ENCODE peak calls at places on chromosome 19, in ten cellular contexts. One of them, this sample, is unnamed.
A peak's percentile ranks its signal among the peaks of the same experiment; 100 is the strongest.

GRCh38 chr19:35528218-35529038 is at the start of gene SBSN:
- DNase-seq in upper lobe of right lung: no peak
- DNase-seq in mucosa of descending colon: no peak
- DNase-seq in cardiac fibroblast: peak; percentile 79
- DNase-seq in Caco-2: no peak
- DNase-seq in PC-3: peak; percentile 48
- DNase-seq in ovary: no peak
- DNase-seq in uterus: no peak
- DNase-seq in astrocyte of the spinal cord: no peak
- DNase-seq in testis: no peak
- DNase-seq in this sample: no peak

GRCh38 chr19:18233224-18233825 is 7.1 kb upstream of the PDE4C start:
- DNase-seq in ovary: peak; percentile 57
- DNase-seq in upper lobe of right lung: peak; percentile 82
- DNase-seq in Caco-2: peak; percentile 59
- DNase-seq in astrocyte of the spinal cord: no peak
- DNase-seq in PC-3: peak; percentile 69
- DNase-seq in cardiac fibroblast: peak; percentile 52
- DNase-seq in testis: peak; percentile 59
- DNase-seq in mucosa of descending colon: no peak
- DNase-seq in uterus: peak; percentile 31
- DNase-seq in this sample: peak; percentile 96

GRCh38 chr19:27742041-27742440 is 1470.9 kb downstream of the UQCRFS1 start:
- DNase-seq in ovary: no peak
- DNase-seq in uterus: no peak
- DNase-seq in testis: no peak
- DNase-seq in astrocyte of the spinal cord: no peak
- DNase-seq in PC-3: no peak
- DNase-seq in mucosa of descending colon: no peak
- DNase-seq in upper lobe of right lung: peak; percentile 2
- DNase-seq in Caco-2: no peak
- DNase-seq in cardiac fibroblast: no peak
- DNase-seq in this sample: peak; percentile 12

GRCh38 chr19:33750587-33751385 is 45.9 kb upstream of the KCTD15 start:
- DNase-seq in PC-3: no peak
- DNase-seq in cardiac fibroblast: no peak
- DNase-seq in testis: no peak
- DNase-seq in Caco-2: no peak
- DNase-seq in astrocyte of the spinal cord: no peak
- DNase-seq in ovary: no peak
- DNase-seq in mucosa of descending colon: no peak
- DNase-seq in upper lobe of right lung: no peak
- DNase-seq in uterus: no peak
- DNase-seq in this sample: no peak

GRCh38 chr19:15449620-15450527 is at the start of gene WIZ:
- DNase-seq in uterus: peak; percentile 88
- DNase-seq in Caco-2: peak; percentile 82
- DNase-seq in mucosa of descending colon: peak; percentile 88
- DNase-seq in testis: peak; percentile 77
- DNase-seq in ovary: peak; percentile 92
- DNase-seq in astrocyte of the spinal cord: peak; percentile 74
- DNase-seq in cardiac fibroblast: peak; percentile 85
- DNase-seq in PC-3: peak; percentile 72
- DNase-seq in upper lobe of right lung: peak; percentile 94
- DNase-seq in this sample: peak; percentile 91

GRCh38 chr19:31725051-31725450 is 375.8 kb upstream of the TSHZ3 start:
- DNase-seq in ovary: no peak
- DNase-seq in astrocyte of the spinal cord: no peak
- DNase-seq in testis: no peak
- DNase-seq in upper lobe of right lung: no peak
- DNase-seq in uterus: no peak
- DNase-seq in cardiac fibroblast: peak; percentile 25
- DNase-seq in PC-3: no peak
- DNase-seq in mucosa of descending colon: no peak
- DNase-seq in Caco-2: no peak
- DNase-seq in this sample: no peak

GRCh38 chr19:56942749-56943148 is 102.2 kb upstream of the PEG3 start:
- DNase-seq in Caco-2: no peak
- DNase-seq in PC-3: no peak
- DNase-seq in astrocyte of the spinal cord: no peak
- DNase-seq in ovary: peak; percentile 68
- DNase-seq in testis: peak; percentile 52
- DNase-seq in upper lobe of right lung: peak; percentile 76
- DNase-seq in mucosa of descending colon: peak; percentile 57
- DNase-seq in uterus: no peak
- DNase-seq in cardiac fibroblast: peak; percentile 1
- DNase-seq in this sample: peak; percentile 45

GRCh38 chr19:17379221-17379631 is 2.1 kb upstream of the PLVAP start:
- DNase-seq in mucosa of descending colon: no peak
- DNase-seq in ovary: no peak
- DNase-seq in upper lobe of right lung: no peak
- DNase-seq in cardiac fibroblast: no peak
- DNase-seq in astrocyte of the spinal cord: no peak
- DNase-seq in PC-3: no peak
- DNase-seq in Caco-2: no peak
- DNase-seq in testis: no peak
- DNase-seq in uterus: no peak
- DNase-seq in this sample: peak; percentile 63

GRCh38 chr19:45815501-45816216 is 551 bp upstream of the RSPH6A start:
- DNase-seq in Caco-2: no peak
- DNase-seq in mucosa of descending colon: no peak
- DNase-seq in ovary: peak; percentile 55
- DNase-seq in PC-3: no peak
- DNase-seq in upper lobe of right lung: no peak
- DNase-seq in testis: peak; percentile 40
- DNase-seq in uterus: no peak
- DNase-seq in astrocyte of the spinal cord: no peak
- DNase-seq in cardiac fibroblast: no peak
- DNase-seq in this sample: peak; percentile 95

GRCh38 chr19:45817010-45817724 is 2.1 kb upstream of the RSPH6A start:
- DNase-seq in PC-3: peak; percentile 91
- DNase-seq in testis: peak; percentile 96
- DNase-seq in upper lobe of right lung: peak; percentile 96
- DNase-seq in Caco-2: peak; percentile 96
- DNase-seq in astrocyte of the spinal cord: peak; percentile 92
- DNase-seq in ovary: peak; percentile 94
- DNase-seq in cardiac fibroblast: peak; percentile 96
- DNase-seq in mucosa of descending colon: peak; percentile 94
- DNase-seq in uterus: peak; percentile 92
- DNase-seq in this sample: peak; percentile 100

GRCh38 chr19:45816236-45817009 is 1.3 kb upstream of the RSPH6A start:
- DNase-seq in Caco-2: no peak
- DNase-seq in astrocyte of the spinal cord: no peak
- DNase-seq in ovary: peak; percentile 52
- DNase-seq in testis: no peak
- DNase-seq in PC-3: no peak
- DNase-seq in upper lobe of right lung: no peak
- DNase-seq in uterus: no peak
- DNase-seq in cardiac fibroblast: no peak
- DNase-seq in mucosa of descending colon: no peak
- DNase-seq in this sample: peak; percentile 71

GRCh38 chr19:45814166-45814780 is 835 bp downstream of the RSPH6A start:
- DNase-seq in ovary: no peak
- DNase-seq in mucosa of descending colon: no peak
- DNase-seq in astrocyte of the spinal cord: no peak
- DNase-seq in PC-3: no peak
- DNase-seq in Caco-2: no peak
- DNase-seq in cardiac fibroblast: no peak
- DNase-seq in testis: no peak
- DNase-seq in upper lobe of right lung: no peak
- DNase-seq in uterus: no peak
- DNase-seq in this sample: no peak

DNA sequence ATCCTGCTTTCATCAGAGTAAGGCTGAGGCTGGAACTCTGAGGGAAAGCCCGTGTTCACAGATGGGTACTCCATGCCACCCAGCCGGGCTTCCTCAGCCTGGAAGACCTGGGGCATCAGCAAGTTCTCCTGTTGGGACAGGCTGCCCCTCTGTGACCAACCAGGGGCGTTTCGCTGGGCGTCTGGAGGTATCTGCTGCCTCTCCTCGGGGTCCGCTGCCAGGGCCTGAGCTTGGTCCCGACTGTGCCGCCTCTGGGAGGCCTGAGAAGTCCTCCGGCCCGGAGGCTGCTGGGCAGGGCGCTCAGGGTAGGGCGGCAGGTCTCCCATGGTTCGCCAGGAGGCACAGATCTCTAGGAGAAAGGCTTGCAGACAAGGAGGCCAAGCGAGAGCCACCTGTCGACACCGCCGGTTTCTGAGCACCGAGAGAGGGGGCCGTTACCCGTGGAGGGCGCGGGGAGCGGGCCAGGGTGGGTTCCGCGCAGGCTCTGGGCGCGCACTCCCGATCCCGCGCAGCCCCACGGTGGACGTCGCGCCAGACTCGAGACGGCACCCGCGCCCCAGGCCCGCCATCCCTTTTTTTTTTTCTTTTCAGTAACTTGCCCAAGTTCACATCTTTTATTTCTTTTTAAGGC is at the start of gene RSPH6A:
- DNase-seq in mucosa of descending colon: no peak
- DNase-seq in upper lobe of right lung: no peak
- DNase-seq in testis: no peak
- DNase-seq in ovary: no peak
- DNase-seq in uterus: no peak
- DNase-seq in Caco-2: no peak
- DNase-seq in cardiac fibroblast: no peak
- DNase-seq in PC-3: no peak
- DNase-seq in astrocyte of the spinal cord: no peak
- DNase-seq in this sample: peak; percentile 82
- H3K4me3 ChIP-seq in mucosa of descending colon: no peak within 1 kb of the TSS
- H3K4me3 ChIP-seq in upper lobe of right lung: peak within 1 kb of the TSS; percentile 25
- H3K4me3 ChIP-seq in testis: peak within 1 kb of the TSS; percentile 47
- H3K4me3 ChIP-seq in ovary: peak within 1 kb of the TSS; percentile 22
- H3K4me3 ChIP-seq in uterus: peak within 1 kb of the TSS; percentile 34
- H3K4me3 ChIP-seq in Caco-2: no peak within 1 kb of the TSS
- H3K4me3 ChIP-seq in cardiac fibroblast: no peak within 1 kb of the TSS
- H3K4me3 ChIP-seq in PC-3: no peak within 1 kb of the TSS
- H3K4me3 ChIP-seq in astrocyte of the spinal cord: peak within 1 kb of the TSS; percentile 20
- H3K4me3 ChIP-seq in this sample: peak within 1 kb of the TSS; percentile 84

GRCh38 chr19:29783627-29784190 is 28.1 kb upstream of the CCNE1 start:
- DNase-seq in PC-3: no peak
- DNase-seq in cardiac fibroblast: no peak
- DNase-seq in astrocyte of the spinal cord: no peak
- DNase-seq in mucosa of descending colon: no peak
- DNase-seq in Caco-2: no peak
- DNase-seq in upper lobe of right lung: no peak
- DNase-seq in ovary: no peak
- DNase-seq in testis: no peak
- DNase-seq in uterus: no peak
- DNase-seq in this sample: no peak

GRCh38 chr19:29784598-29785223 is 27.1 kb upstream of the CCNE1 start:
- DNase-seq in upper lobe of right lung: no peak
- DNase-seq in testis: no peak
- DNase-seq in cardiac fibroblast: no peak
- DNase-seq in Caco-2: no peak
- DNase-seq in mucosa of descending colon: no peak
- DNase-seq in PC-3: no peak
- DNase-seq in ovary: no peak
- DNase-seq in astrocyte of the spinal cord: no peak
- DNase-seq in uterus: no peak
- DNase-seq in this sample: no peak

GRCh38 chr19:29789007-29789406 is 22.8 kb upstream of the CCNE1 start:
- DNase-seq in PC-3: no peak
- DNase-seq in astrocyte of the spinal cord: no peak
- DNase-seq in uterus: no peak
- DNase-seq in upper lobe of right lung: no peak
- DNase-seq in mucosa of descending colon: no peak
- DNase-seq in Caco-2: no peak
- DNase-seq in cardiac fibroblast: no peak
- DNase-seq in testis: no peak
- DNase-seq in ovary: no peak
- DNase-seq in this sample: no peak

GRCh38 chr19:29785360-29785759 is 26.4 kb upstream of the CCNE1 start:
- DNase-seq in upper lobe of right lung: no peak
- DNase-seq in PC-3: no peak
- DNase-seq in astrocyte of the spinal cord: no peak
- DNase-seq in Caco-2: no peak
- DNase-seq in cardiac fibroblast: no peak
- DNase-seq in testis: no peak
- DNase-seq in ovary: no peak
- DNase-seq in mucosa of descending colon: no peak
- DNase-seq in uterus: no peak
- DNase-seq in this sample: peak; percentile 30

GRCh38 chr19:29785955-29786589 is 25.7 kb upstream of the CCNE1 start:
- DNase-seq in uterus: no peak
- DNase-seq in ovary: no peak
- DNase-seq in Caco-2: no peak
- DNase-seq in cardiac fibroblast: no peak
- DNase-seq in upper lobe of right lung: no peak
- DNase-seq in astrocyte of the spinal cord: no peak
- DNase-seq in PC-3: no peak
- DNase-seq in mucosa of descending colon: no peak
- DNase-seq in testis: no peak
- DNase-seq in this sample: peak; percentile 78
- TF ChIP-seq CTCF in uterus: no peak
- TF ChIP-seq CTCF in ovary: no peak
- TF ChIP-seq CTCF in Caco-2: no peak
- TF ChIP-seq CTCF in cardiac fibroblast: peak; percentile 14
- TF ChIP-seq CTCF in upper lobe of right lung: no peak
- TF ChIP-seq CTCF in astrocyte of the spinal cord: no peak
- TF ChIP-seq CTCF in PC-3: peak; percentile 37
- TF ChIP-seq CTCF in mucosa of descending colon: no peak
- TF ChIP-seq CTCF in testis: no peak
- TF ChIP-seq CTCF in this sample: peak; percentile 60

DNA sequence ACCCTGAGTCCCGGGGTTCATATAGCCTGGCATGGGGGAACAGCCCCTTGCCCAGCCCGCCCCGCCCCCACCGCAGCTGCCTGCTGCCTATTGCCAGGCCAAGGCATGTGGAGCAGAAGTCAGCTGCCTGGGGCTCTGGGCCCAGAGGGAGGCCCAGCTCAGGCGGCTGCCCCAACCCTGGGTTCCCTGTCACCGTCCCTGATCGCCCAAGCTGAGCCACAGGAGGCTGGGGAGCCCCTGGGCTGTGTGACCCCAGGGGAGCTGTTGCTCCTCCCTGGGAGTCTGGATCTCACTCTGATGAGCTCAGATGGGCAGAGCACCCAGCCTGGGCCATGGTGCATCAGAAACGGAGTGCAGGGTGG is 1.4 kb downstream of the PLIN4 start:
- DNase-seq in uterus: no peak
- DNase-seq in Caco-2: no peak
- DNase-seq in testis: no peak
- DNase-seq in upper lobe of right lung: no peak
- DNase-seq in astrocyte of the spinal cord: no peak
- DNase-seq in ovary: no peak
- DNase-seq in PC-3: no peak
- DNase-seq in mucosa of descending colon: no peak
- DNase-seq in cardiac fibroblast: peak; percentile 18
- DNase-seq in this sample: no peak
- H3K4me3 ChIP-seq in uterus: peak overlapping the region; percentile 49
- H3K4me3 ChIP-seq in Caco-2: no peak overlapping the region
- H3K4me3 ChIP-seq in testis: no peak overlapping the region
- H3K4me3 ChIP-seq in upper lobe of right lung: no peak overlapping the region
- H3K4me3 ChIP-seq in astrocyte of the spinal cord: no peak overlapping the region
- H3K4me3 ChIP-seq in ovary: peak overlapping the region; percentile 31
- H3K4me3 ChIP-seq in PC-3: no peak overlapping the region
- H3K4me3 ChIP-seq in mucosa of descending colon: no peak overlapping the region
- H3K4me3 ChIP-seq in cardiac fibroblast: no peak overlapping the region
- H3K4me3 ChIP-seq in this sample: no peak overlapping the region

DNA sequence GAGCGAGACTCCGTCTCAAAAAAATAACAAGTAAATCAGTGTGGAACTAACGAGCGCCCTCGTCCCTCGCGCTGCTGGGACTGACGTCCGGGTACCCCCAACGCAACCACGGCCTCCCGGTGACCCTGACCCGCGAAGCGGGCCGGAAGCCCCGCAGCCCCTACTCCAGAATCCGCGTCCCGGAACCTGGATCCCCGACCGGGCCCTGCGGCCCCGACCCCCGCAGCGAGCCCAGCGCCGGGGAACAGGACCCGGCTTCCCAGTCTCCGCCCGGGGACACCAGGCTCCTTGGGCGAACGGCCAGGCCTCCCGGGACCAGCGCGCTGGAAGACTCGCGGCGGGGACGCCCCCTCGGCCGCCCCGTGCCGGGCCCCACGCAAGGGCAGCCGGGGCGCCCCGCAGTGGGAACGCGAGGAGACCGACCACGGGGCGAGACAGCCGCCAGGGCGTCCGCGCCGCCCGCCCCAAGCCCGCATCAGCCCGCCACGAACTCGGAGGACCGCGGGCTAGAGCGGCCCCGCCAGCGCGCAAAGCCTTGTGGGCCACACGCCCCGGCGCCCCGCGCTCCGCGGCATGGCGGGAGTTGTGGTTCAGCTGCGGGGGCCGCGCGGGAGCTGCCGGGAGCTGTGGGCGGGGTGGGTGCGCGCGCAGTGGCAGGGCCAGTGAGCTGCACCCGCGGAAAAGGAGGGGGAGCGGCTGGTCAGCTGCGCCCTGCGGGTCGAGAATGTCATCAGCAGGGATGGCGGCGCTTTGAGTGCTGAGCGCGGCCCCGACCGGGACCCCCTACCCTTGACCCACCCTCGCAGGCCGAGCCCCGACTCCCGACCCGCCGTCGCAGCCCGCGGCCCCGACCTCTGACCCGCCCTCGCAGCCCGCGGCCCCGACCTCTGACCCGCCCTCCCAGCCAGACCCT is 7.5 kb upstream of the MADCAM1 start:
- DNase-seq in astrocyte of the spinal cord: peak; percentile 95
- DNase-seq in PC-3: peak; percentile 88
- DNase-seq in mucosa of descending colon: peak; percentile 97
- DNase-seq in uterus: peak; percentile 96
- DNase-seq in Caco-2: peak; percentile 92
- DNase-seq in cardiac fibroblast: peak; percentile 97
- DNase-seq in upper lobe of right lung: peak; percentile 99
- DNase-seq in ovary: peak; percentile 96
- DNase-seq in testis: peak; percentile 94
- DNase-seq in this sample: peak; percentile 97
- TF ChIP-seq CTCF in astrocyte of the spinal cord: no peak
- TF ChIP-seq CTCF in PC-3: no peak
- TF ChIP-seq CTCF in mucosa of descending colon: no peak
- TF ChIP-seq CTCF in uterus: peak; percentile 39
- TF ChIP-seq CTCF in Caco-2: no peak
- TF ChIP-seq CTCF in cardiac fibroblast: no peak
- TF ChIP-seq CTCF in upper lobe of right lung: no peak
- TF ChIP-seq CTCF in ovary: no peak
- TF ChIP-seq CTCF in testis: peak; percentile 37
- TF ChIP-seq CTCF in this sample: no peak